ENCODE peak calls at places on chromosomes 6 and 20, in four cellular contexts. Z, Y, W and C are unnamed samples.

GRCh38 chr6:15997751-15998388 is 131.0 kb upstream of the MYLIP start:
- DNase-seq in Z (no peak), Y (no peak), W (no peak), C (no peak)

GRCh38 chr6:21992178-21992967 is 304.5 kb downstream of the PRL start:
- DNase-seq in Z (no peak), Y (no peak), W (no peak), C (no peak)

GRCh38 chr6:116933488-116933887 is 56.4 kb downstream of the RFX6 start:
- DNase-seq in Z (no peak), Y (no peak), W (no peak), C (no peak)

GRCh38 chr20:53606364-53606985 is 12.8 kb upstream of the ZNF217 start:
- DNase-seq in Z (no peak), Y (no peak), W (peak), C (no peak)

GRCh38 chr6:43242908-43243648 is at the start of gene TTBK1:
- DNase-seq in Z (no peak), Y (no peak), W (no peak), C (no peak)

GRCh38 chr6:7532232-7532631 is 9.2 kb upstream of the DSP start:
- DNase-seq in Z (no peak), Y (peak), W (peak), C (no peak)

GRCh38 chr20:472889-473292 is 10.6 kb upstream of the TBC1D20 start:
- DNase-seq in Z (no peak), Y (no peak), W (no peak), C (no peak)

GRCh38 chr6:149410557-149410956 is 10.5 kb downstream of the SUMO4 start:
- DNase-seq in Z (no peak), Y (no peak), W (no peak), C (no peak)

GRCh38 chr20:52924411-52925271 is 47.5 kb upstream of the TSHZ2 start:
- DNase-seq in Z (no peak), Y (no peak), W (no peak), C (no peak)

GRCh38 chr6:44672838-44673237 is 285.3 kb downstream of the CDC5L start:
- DNase-seq in Z (no peak), Y (no peak), W (no peak), C (peak)

GRCh38 chr6:77463881-77464867 is 883 bp upstream of the HTR1B start:
- DNase-seq in Z (no peak), Y (no peak), W (no peak), C (no peak)

DNA sequence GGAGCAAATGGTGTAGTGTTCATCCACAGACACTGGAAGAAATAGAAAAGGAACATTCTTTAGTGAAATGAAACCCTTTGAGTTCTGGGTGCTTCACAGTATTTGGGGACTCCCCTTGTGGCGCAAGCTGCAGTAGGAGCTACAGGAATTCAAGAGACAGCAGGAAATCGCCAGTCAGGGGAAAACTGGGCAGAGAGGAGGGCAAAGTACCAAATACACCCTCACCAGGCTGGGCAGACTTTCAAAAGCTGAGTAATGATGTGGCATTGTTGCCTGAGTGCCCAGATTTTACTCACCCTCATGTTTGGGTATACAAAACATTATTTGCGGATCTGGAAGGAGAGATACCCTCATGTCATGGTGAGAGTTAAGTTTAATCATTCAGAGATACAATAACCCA is 97.9 kb downstream of the SOD2 start:
- DNase-seq in Z (no peak), Y (no peak), W (no peak), C (no peak)
- H3K4me3 ChIP-seq in Z (no peak), Y (no peak), W (no peak), C (no peak)

GRCh38 chr6:160790028-160790792 is 88.2 kb downstream of the PLG start:
- DNase-seq in Z (no peak), Y (peak), W (no peak), C (no peak)

GRCh38 chr6:160791981-160792418 is 90.0 kb downstream of the PLG start:
- DNase-seq in Z (no peak), Y (no peak), W (no peak), C (no peak)

GRCh38 chr6:160791459-160791858 is 89.4 kb downstream of the PLG start:
- DNase-seq in Z (no peak), Y (peak), W (no peak), C (no peak)

GRCh38 chr6:160793652-160794051 is 91.6 kb downstream of the PLG start:
- DNase-seq in Z (no peak), Y (no peak), W (no peak), C (no peak)

GRCh38 chr6:160792711-160793110 is 90.7 kb downstream of the PLG start:
- DNase-seq in Z (no peak), Y (no peak), W (no peak), C (no peak)
- TF ChIP-seq POLR2AphosphoS5 in Z (no peak), Y (no peak), W (no peak), C (no peak)

DNA sequence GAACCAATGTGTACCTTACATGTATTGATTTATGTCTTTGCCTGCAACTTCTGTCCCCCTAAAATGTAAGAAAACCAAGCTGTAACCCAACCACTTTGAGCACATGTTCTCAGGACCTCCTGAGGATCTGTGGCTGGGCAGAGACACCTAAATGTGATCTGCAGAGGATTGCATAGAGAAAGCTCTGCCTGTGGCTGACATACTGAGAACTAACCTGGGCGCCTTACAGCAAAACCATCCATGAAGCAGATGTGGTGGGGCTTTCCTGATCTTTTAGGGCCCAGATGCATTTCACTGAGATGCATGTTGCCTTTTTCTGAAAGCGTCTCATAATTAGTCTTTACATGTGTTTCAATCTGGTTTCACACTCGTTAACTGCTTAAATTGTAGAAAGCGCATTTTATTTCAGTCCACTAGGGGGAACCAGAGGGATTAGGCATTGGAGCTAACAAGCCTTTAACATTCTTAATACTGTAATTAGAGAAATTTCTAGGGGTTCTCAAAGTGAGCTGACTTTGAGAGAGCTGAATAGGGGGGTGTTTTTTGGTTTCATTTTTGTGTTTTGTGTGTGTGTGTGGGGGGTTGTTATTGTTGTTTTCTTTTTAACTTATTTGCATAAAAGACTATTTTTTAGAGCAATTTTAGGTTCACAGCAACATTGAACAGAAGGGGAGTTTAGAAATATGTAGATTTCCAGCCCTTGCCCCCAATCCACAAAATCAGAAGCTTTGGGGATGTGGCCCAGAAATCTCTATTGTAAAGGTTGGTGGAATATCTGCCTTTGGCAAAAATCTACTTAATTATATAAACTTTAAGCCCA is 50.9 kb upstream of the FAM184A start:
- DNase-seq in Z (no peak), Y (peak), W (no peak), C (no peak)
- H3K4me3 ChIP-seq in Z (no peak), Y (no peak), W (no peak), C (no peak)

DNA sequence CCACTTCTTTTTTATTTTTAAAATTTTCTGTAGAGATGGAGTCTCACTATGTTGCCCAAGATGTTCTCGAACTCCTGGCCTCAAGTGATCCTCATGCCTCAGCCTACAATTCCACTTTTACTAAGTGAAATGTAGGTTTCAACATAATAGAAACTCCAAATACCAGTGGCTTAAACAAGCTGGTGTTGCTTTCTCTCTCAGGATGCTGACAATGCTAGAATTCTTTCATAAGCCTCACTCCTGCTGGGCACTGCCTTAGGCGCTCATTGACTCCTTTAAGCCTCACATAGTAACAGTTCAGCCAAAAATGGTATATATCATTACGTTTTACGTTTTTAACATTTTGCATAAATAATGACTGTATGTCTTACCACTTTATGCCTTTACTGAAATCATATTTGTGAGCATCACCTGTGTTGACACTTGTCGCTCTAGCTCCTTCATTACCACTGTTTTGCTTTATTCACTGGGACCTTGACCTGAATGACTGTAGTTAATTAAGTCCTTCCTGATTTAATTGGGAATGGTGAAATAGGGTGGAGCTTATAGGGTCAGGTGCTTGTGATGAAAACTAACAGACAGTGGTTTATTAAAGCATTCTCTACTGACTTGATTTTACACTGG is 3.9 kb upstream of the CST9 start:
- DNase-seq in Z (no peak), Y (peak), W (no peak), C (no peak)
- TF ChIP-seq POLR2AphosphoS5 in Z (no peak), Y (no peak), W (no peak), C (no peak)

DNA sequence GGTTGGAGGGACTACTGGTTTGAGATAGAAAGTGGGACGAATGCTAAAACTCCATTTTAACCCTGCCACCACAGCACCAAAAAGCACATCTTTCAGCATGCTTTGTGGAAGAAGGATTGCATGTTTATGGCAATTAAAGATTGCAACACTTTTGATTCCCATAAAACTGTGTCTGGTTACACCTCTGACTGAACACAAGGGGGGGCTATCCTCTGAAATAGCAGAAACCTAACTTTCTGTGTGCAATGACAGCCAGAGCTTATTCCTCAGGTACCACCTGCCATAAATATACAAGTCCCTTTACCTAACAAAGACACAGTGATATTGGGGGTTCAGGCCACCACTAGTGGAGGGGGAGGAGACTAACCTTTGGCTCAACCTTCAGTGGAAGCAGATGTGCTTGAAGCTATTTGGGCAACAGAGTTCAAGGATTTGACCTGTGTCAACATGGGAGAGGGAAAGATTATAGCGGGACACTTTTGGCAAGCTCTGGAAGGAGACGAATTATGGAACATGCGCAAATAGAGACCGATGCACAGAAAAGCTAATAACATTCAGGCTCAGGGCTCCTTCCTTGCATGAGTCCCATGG is 9.6 kb upstream of the PLG start:
- DNase-seq in Z (no peak), Y (no peak), W (no peak), C (no peak)
- H3K4me3 ChIP-seq in Z (no peak), Y (no peak), W (no peak), C (no peak)

DNA sequence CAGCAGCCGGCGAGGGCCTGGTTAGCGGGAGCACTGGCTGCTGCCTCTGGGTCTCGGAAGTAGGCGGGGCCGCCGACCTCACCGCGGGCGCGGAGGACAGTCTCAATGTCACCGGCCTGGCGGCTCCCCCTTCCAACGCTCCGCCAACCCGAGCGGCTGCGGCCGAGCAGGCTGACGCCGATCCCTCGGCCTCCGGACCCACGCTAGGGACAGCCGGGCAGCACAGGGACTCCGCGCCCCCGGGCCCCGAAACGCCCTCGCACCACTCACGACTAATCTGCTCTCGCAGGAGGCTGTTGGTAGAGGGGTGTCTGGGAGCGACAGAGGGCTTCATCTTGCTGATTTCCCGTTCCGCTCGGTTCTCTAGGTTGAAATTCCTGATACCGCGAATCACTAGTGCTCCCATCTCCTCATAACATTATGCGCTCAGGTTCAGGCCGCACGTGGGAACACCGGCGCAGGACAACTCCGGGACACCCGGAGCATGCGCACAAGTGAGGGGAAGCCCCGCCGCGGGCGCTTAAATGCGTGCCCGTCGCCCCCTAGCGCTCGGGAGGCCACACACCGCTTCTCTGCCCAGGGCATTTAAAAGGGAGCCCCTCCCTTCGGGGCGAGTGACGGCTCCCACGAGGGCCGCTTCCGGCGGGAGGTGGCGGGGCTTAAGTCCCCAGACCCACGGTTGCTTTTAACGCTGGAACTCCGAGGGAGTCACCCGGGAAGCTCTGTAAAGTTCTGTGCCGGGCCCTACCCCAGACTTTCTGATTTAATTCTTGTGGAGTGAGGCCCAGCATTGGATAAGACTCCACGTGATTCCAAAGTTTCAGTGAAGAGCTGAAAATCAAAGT is at the start of gene NDUFAF4:
- DNase-seq in Z (peak), Y (peak), W (peak), C (peak)
- TF ChIP-seq POLR2AphosphoS5 in Z (peak), Y (peak), W (peak), C (peak)

GRCh38 chr6:3940703-3941102 is 91.5 kb downstream of the FAM50B start:
- DNase-seq in Z (no peak), Y (peak), W (no peak), C (no peak)
- H3K4me3 ChIP-seq in Z (no peak), Y (no peak), W (no peak), C (no peak)

DNA sequence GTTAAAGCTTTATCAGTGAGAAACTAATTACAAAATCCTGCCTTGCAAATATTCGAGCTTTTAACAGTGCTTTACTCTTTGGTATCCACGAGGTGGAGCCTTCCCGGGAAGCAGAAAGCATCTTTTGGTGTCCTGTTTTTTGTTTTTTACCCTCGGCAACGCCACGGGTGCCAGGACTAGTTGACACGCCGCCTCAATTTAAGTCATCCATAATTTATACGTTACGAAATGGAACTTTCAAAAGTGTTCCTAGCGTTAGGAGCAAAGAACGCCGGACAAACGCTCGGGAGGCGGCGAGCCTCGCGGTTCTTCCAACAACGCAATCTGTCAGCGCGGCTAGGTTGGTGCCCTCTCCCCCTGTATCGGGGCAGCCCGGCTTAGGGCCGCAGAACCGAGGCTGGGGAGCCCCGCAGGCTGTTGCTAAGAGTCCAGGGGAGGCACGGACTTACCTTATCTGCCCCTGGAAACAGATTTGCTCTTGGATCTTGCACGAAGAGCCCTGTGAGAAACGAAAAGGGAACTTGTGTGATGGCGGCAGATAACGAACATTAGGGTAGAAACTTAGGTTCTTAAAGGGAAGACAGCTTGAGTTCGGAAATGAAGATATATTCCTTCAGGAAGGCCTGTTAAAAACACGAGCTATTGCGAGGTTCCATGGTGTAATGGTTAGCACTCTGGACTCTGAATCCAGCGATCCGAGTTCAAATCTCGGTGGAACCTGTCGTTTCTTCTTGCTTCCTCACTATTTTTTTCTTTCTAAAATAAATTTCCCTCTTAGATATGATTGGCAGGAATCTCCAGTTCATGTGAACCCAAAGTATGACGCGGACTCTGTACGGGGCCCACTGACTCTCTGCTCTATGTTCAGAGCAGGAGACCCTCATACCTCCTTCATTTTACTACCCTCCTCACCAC is 46.2 kb upstream of the ZNF184 start:
- DNase-seq in Z (peak), Y (no peak), W (peak), C (no peak)
- TF ChIP-seq POLR2AphosphoS5 in Z (no peak), Y (peak), W (peak), C (peak)

GRCh38 chr20:48381353-48382120 is 446.3 kb downstream of the PREX1 start:
- DNase-seq in Z (no peak), Y (no peak), W (no peak), C (no peak)

GRCh38 chr20:48382304-48382703 is 445.5 kb downstream of the PREX1 start:
- DNase-seq in Z (no peak), Y (no peak), W (no peak), C (no peak)

GRCh38 chr20:48383252-48383651 is 444.5 kb downstream of the PREX1 start:
- DNase-seq in Z (no peak), Y (no peak), W (no peak), C (no peak)

GRCh38 chr20:48378976-48379670 is 448.7 kb downstream of the PREX1 start:
- DNase-seq in Z (no peak), Y (no peak), W (no peak), C (no peak)

GRCh38 chr20:48380661-48381060 is 447.1 kb downstream of the PREX1 start:
- DNase-seq in Z (no peak), Y (no peak), W (no peak), C (no peak)
- H3K4me3 ChIP-seq in Z (no peak), Y (no peak), W (no peak), C (no peak)

GRCh38 chr6:128519132-128519930 is 1.1 kb downstream of the PTPRK start:
- DNase-seq in Z (peak), Y (no peak), W (peak), C (no peak)

GRCh38 chr6:128518531-128519131 is 1.8 kb downstream of the PTPRK start:
- DNase-seq in Z (no peak), Y (no peak), W (no peak), C (no peak)

GRCh38 chr6:128519931-128520435 is 416 bp downstream of the PTPRK start:
- DNase-seq in Z (peak), Y (no peak), W (peak), C (no peak)

GRCh38 chr6:128521302-128521632 is 868 bp upstream of the PTPRK start:
- DNase-seq in Z (no peak), Y (no peak), W (no peak), C (no peak)

GRCh38 chr6:128520436-128521301 is at the start of gene PTPRK:
- DNase-seq in Z (peak), Y (peak), W (peak), C (no peak)
- TF ChIP-seq POLR2AphosphoS5 in Z (peak), Y (peak), W (peak), C (peak)